ENCODE peak calls at places on chromosomes 11 and 22, in five cellular contexts. E is body of pancreas, U is foreskin fibroblast, J is A549, Z is thoracic aorta. G is an unnamed sample.

GRCh38 chr11:15976433-15977045 is 379.8 kb downstream of the SOX6 start:
- DNase-seq in E (no peak), J (no peak), U (peak), Z (no peak), G (no peak)

GRCh38 chr11:34792814-34793241 is 123.4 kb downstream of the APIP start:
- DNase-seq in E (peak), J (no peak), Z (no peak), U (peak), G (peak)

GRCh38 chr11:11641581-11641980 is 19.8 kb upstream of the GALNT18 start:
- DNase-seq in J (peak), Z (no peak), E (no peak), U (no peak), G (no peak)

GRCh38 chr11:8765294-8765693 is 82.7 kb downstream of the RPL27A start:
- DNase-seq in Z (no peak), U (peak), J (peak), E (no peak), G (no peak)

GRCh38 chr11:116540645-116541044 is 232.1 kb downstream of the BUD13 start:
- DNase-seq in J (no peak), E (no peak), Z (no peak), U (no peak), G (no peak)

GRCh38 chr22:32324505-32325415 is 32.9 kb upstream of the RFPL3 start:
- DNase-seq in E (no peak), U (no peak), J (no peak), Z (no peak), G (no peak)

GRCh38 chr11:17542249-17542648 is 2.0 kb downstream of the USH1C start:
- DNase-seq in U (no peak), J (peak), Z (no peak), E (peak), G (no peak)

GRCh38 chr22:26779108-26779507 is 121.7 kb downstream of the MIAT start:
- DNase-seq in E (no peak), U (no peak), Z (no peak), J (no peak), G (no peak)

GRCh38 chr11:104943561-104943960 is 24.8 kb downstream of the CASP4 start:
- DNase-seq in U (no peak), E (no peak), J (no peak), Z (no peak), G (no peak)

GRCh38 chr11:9972917-9973504 is 309.1 kb downstream of the SWAP70 start:
- DNase-seq in U (peak), J (peak), E (peak), Z (no peak), G (no peak)

GRCh38 chr11:34027516-34028406 is 23.8 kb upstream of the CAPRIN1 start:
- DNase-seq in Z (no peak), J (peak), U (no peak), E (peak), G (peak)

GRCh38 chr22:40007826-40008710 is 13.3 kb downstream of the FAM83F start:
- DNase-seq in J (no peak), E (no peak), Z (no peak), U (no peak), G (no peak)

GRCh38 chr11:103792981-103793468 is 243.4 kb upstream of the DDI1 start:
- DNase-seq in E (no peak), J (peak), Z (no peak), U (no peak), G (no peak)

GRCh38 chr11:111456859-111457730 is 55.1 kb downstream of the BTG4 start:
- DNase-seq in Z (no peak), U (no peak), E (no peak), J (no peak), G (no peak)

GRCh38 chr11:17590463-17590862 is 43.4 kb downstream of the OTOG start:
- DNase-seq in E (no peak), Z (no peak), U (no peak), J (no peak), G (no peak)

GRCh38 chr22:47172771-47173534 is 410.5 kb downstream of the TBC1D22A start:
- DNase-seq in E (no peak), J (no peak), Z (no peak), U (no peak), G (peak)

GRCh38 chr22:23404689-23405365 is 175.3 kb downstream of the IGLL1 start:
- DNase-seq in Z (no peak), E (no peak), U (peak), J (no peak), G (no peak)

GRCh38 chr22:45164217-45165123 is 745 bp downstream of the NUP50 start:
- DNase-seq in U (peak), E (peak), J (no peak), Z (no peak), G (peak)

GRCh38 chr11:45371251-45371749 is 85.2 kb upstream of the SYT13 start:
- DNase-seq in U (peak), J (peak), Z (no peak), E (peak), G (peak)

GRCh38 chr22:49541451-49542230 is 286.0 kb downstream of the BRD1 start:
- DNase-seq in Z (no peak), E (no peak), J (no peak), U (no peak), G (no peak)

GRCh38 chr11:116703421-116703820 is 69.4 kb downstream of the BUD13 start:
- DNase-seq in E (no peak), U (no peak), J (no peak), Z (no peak), G (no peak)

GRCh38 chr11:96260067-96260511 is 82.9 kb downstream of the MAML2 start:
- DNase-seq in Z (no peak), J (no peak), U (no peak), E (no peak), G (no peak)

GRCh38 chr22:17917490-17917983 is 106.8 kb downstream of the MICAL3 start:
- DNase-seq in U (no peak), E (no peak), Z (no peak), J (no peak), G (no peak)

GRCh38 chr11:3894128-3894731 is 38.8 kb downstream of the STIM1 start:
- DNase-seq in U (peak), E (no peak), Z (no peak), J (no peak), G (no peak)

GRCh38 chr22:47163876-47164513 is 401.5 kb downstream of the TBC1D22A start:
- DNase-seq in U (no peak), J (no peak), Z (no peak), E (peak), G (peak)

GRCh38 chr22:42742940-42743339 is 22.3 kb upstream of the A4GALT start:
- DNase-seq in J (no peak), Z (no peak), U (peak), E (no peak), G (no peak)

GRCh38 chr11:11988099-11988651 is 20.3 kb downstream of the DKK3 start:
- DNase-seq in Z (no peak), E (no peak), U (peak), J (peak), G (no peak)

GRCh38 chr11:1074244-1075221 is at the start of gene MUC2:
- DNase-seq in Z (no peak), U (no peak), E (peak), J (no peak), G (peak)

GRCh38 chr11:12762696-12763324 is 88.6 kb downstream of the TEAD1 start:
- DNase-seq in E (no peak), J (no peak), U (no peak), Z (no peak), G (no peak)

GRCh38 chr11:94196363-94196762 is 67.7 kb downstream of the PANX1 start:
- DNase-seq in E (no peak), Z (no peak), J (no peak), U (peak), G (peak)

GRCh38 chr11:120061036-120061760 is 76.7 kb downstream of the TRIM29 start:
- DNase-seq in U (peak), Z (no peak), J (no peak), E (no peak), G (no peak)

GRCh38 chr22:36982136-36982535 is 37.1 kb downstream of the TST start:
- DNase-seq in E (no peak), Z (no peak), J (no peak), U (no peak), G (no peak)
- TF ChIP-seq CTCF in E (no peak), Z (no peak), J (no peak), U (no peak), G (no peak)

GRCh38 chr11:118313242-118313641 is 8.7 kb downstream of the CD3E start:
- DNase-seq in E (no peak), J (no peak), U (peak), Z (no peak), G (no peak)

GRCh38 chr11:118310781-118311485 is 6.4 kb downstream of the CD3E start:
- DNase-seq in U (no peak), J (no peak), E (no peak), Z (no peak), G (no peak)

GRCh38 chr11:118312328-118312727 is 7.8 kb downstream of the CD3E start:
- DNase-seq in U (no peak), E (no peak), J (no peak), Z (no peak), G (no peak)

GRCh38 chr11:118310271-118310670 is 5.7 kb downstream of the CD3E start:
- DNase-seq in Z (no peak), E (no peak), U (no peak), J (no peak), G (no peak)

GRCh38 chr11:118311518-118311917 is 7.0 kb downstream of the CD3E start:
- DNase-seq in U (no peak), Z (no peak), E (no peak), J (no peak), G (no peak)
- H3K4me3 ChIP-seq in U (no peak), Z (no peak), E (no peak), J (no peak), G (no peak)

DNA sequence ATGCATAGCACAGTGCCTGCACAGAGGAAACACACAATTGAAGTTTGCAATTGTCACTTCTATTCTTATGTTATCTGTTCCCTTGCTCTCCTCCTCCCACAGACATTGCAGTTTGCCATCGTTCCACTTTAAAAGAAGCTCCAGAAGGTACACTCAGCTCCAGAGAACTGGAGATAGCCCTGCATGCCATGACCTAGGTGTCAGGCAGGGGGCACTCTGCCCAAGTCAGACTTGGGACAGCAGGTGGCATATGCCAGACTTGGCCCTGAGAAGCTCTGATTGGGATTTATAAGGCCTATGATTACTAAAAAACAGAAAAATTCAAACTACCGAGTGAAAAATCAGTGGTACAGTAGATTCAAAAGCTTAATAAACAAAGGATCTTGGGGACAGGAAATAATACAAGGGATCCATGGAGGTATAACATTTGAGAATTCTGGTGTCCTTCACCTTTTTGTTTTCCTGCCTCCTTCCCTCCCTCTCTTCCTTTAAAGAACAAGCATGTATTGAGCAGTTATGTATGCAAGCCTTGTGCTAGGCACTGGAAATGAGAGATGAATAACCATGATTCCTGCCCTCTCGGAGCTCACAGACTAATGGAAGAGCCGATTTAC is 40.0 kb downstream of the TENM4 start:
- DNase-seq in U (peak), E (peak), Z (no peak), J (peak), G (peak)
- TF ChIP-seq CTCF in U (peak), E (peak), Z (peak), J (peak), G (peak)

GRCh38 chr11:87081358-87081757 is 43.6 kb downstream of the TMEM135 start:
- DNase-seq in E (no peak), U (no peak), Z (no peak), J (no peak), G (no peak)

GRCh38 chr11:87082590-87082989 is 44.9 kb downstream of the TMEM135 start:
- DNase-seq in J (no peak), Z (no peak), U (no peak), E (no peak), G (no peak)

DNA sequence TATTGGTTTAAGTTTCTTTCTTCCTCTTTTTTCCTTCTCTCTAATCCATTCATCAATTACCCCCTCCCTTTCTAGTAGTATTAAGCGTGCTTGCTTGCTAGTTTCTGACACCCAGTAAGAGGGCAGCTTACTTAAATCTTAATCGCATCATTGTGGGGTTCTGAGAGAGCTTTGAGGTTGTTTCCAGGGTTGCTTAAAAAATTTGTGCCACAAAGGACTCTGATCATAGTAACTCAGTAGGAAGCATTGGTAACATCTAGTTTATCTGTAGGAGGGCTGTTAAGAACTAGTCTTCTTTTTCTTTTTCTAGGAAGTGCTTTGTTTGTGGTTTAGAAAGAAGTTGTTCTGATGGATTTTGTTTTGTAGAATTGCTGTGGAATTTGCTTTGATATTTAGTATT is 45.3 kb downstream of the TMEM135 start:
- DNase-seq in E (no peak), U (no peak), Z (no peak), J (no peak), G (no peak)
- H3K4me3 ChIP-seq in E (no peak), U (no peak), Z (no peak), J (no peak), G (no peak)

DNA sequence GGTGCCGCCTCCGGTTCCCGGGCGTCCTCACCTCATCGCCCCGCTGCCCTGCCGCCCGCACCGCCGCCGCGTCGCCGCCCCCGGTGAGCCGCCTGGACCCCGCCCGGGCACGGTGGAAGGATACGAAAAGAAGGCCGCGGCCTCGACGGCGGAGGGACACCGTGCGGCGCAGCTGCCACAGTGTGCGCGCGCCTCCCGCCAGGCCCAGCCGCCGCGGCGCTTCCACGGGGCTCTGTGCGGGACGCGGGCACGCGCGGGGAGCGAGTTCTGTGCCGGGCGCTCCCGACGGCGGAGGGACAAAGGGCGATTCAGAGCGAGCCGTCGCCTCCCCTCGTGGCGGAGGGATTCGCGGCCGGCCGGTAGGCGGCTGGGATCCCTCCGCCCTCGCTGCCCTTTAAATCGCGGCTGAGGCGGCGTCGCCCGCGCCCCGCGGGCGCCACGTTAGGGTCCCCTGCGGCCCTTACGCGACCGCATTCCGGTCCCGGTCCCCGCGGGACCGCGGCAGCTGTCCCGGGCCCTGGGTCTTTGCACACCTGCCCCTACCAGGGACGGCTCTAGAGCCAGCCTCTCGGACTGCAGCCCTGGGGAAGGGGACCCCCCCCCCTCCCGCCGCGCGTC is 568 bp upstream of the KMT5B start:
- DNase-seq in J (peak), Z (peak), U (peak), E (peak), G (peak)
- TF ChIP-seq CTCF in J (no peak), Z (no peak), U (no peak), E (peak), G (peak)

DNA sequence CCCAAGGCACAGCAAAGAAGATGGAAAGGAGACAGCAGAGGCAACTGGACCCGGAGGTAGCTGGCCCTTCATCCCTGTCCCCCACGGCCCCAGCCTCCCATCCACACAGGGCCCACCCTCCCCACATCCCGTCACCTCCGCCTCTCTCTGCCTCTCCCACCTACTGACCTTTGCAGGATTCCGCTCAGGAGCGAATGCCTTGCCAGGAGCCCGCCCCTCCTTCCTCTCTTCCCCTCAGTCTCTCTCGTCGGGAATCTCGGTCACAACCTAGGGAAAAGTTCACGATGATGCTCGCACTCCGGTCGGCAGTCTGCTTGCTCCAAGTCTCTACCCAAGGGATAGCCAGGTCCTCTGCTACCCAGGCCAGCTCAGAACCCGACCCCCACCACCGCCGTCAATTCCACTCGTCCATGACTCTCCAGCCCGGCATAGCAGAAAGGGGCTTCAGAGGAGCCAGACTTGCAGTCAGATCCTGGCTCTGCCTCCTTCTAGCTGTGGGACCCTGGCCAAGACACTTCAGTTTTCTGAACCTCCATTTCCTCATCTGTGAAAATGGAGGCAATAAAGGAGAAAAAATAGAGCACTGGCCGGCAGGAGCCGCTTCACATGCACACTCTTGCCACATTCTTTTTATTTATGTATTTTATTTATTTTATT is 10.2 kb downstream of the AHNAK start:
- DNase-seq in Z (no peak), E (no peak), J (no peak), U (no peak), G (no peak)
- H3K4me3 ChIP-seq in Z (no peak), E (no peak), J (no peak), U (no peak), G (no peak)

DNA sequence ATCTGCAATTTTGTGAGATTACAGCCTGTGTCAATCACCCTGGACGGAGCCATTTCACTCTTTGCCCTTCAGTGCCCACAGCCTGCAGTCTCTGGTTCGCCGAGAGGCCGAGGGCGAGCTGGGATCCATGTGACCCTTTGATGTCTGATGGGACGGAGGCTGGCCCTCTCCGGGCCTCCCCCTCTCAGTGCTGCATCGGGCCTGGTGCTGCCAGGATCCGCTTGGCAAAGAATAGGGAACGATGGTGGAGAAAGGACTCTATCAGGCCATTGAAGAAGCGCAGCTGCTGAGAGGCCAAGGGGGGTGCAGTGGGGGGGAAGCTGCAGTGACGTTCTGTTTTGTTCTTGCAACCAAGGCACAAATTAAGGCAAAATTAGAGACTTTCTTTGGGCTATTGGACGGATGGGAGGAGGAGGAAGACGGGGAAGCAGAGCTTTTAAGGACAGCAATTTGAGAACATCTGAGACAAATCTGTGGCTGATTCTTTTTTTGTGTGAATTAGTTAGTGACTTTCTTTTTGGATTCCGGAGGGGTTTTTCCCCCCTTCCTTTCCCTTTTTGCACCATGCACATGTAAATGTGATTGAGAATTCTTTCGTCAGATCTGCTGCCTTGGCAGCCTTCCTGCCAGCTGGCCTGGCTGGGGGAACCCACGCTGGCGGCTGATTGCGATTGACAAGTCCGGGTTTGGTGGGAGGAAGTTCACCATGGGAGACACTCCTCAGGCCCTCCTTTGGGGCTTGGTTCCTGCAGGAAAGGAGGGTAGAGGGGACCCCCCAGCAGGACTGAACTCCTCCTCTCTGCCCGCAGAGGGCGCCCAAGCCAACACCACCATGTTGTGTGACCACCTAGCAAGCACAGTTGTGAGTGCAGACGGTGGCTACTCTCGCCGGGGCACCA is 214.5 kb downstream of the NTM start:
- DNase-seq in E (no peak), U (no peak), Z (no peak), J (no peak), G (no peak)
- TF ChIP-seq CTCF in E (no peak), U (no peak), Z (no peak), J (no peak), G (no peak)

GRCh38 chr11:67412495-67413179 is 2.8 kb upstream of the CARNS1 start:
- DNase-seq in U (no peak), J (no peak), Z (no peak), E (no peak), G (no peak)
- H3K4me3 ChIP-seq in U (no peak), J (no peak), Z (no peak), E (no peak), G (no peak)

DNA sequence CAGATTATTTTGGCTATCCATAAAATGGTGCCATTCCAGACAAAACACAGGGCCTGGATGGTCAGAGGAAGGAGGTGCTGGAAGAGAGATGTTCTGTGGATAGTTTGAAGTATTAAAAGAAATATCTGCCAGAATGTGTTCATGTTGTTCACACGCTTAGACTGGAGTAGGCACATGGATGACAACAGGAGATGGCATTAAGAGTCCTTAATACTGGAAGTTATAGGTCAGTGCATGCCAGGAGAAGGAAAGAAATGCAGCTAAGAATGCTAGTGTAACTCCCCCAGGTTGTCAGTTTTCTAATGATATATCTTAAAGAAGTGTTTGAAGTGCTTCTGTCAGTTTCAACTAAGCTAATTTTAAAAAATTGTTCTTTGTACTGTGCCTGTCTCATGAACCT is 20.2 kb downstream of the KREMEN1 start:
- DNase-seq in E (no peak), Z (no peak), U (no peak), J (no peak), G (no peak)
- TF ChIP-seq CTCF in E (no peak), Z (no peak), U (no peak), J (no peak), G (no peak)